ENCODE peak calls at places on chromosome 6, in four cellular contexts. Y, G, I and S are unnamed samples.

GRCh38 chr6:43900560-43901329 is 130.7 kb downstream of the VEGFA start:
- DNase-seq in I (no peak), Y (no peak), G (no peak), S (no peak)

GRCh38 chr6:97068211-97068610 is 143.7 kb downstream of the KLHL32 start:
- DNase-seq in Y (no peak), I (no peak), G (no peak), S (no peak)

GRCh38 chr6:16585805-16586204 is 175.5 kb downstream of the ATXN1 start:
- DNase-seq in G (no peak), I (no peak), Y (no peak), S (no peak)

GRCh38 chr6:163416640-163417253 is 2.2 kb downstream of the QKI start:
- DNase-seq in Y (no peak), I (peak), G (no peak), S (no peak)

GRCh38 chr6:12640438-12640837 is 76.1 kb upstream of the PHACTR1 start:
- DNase-seq in I (no peak), G (no peak), Y (no peak), S (no peak)

GRCh38 chr6:34953084-34954025 is 64.3 kb downstream of the ANKS1A start:
- DNase-seq in I (no peak), Y (no peak), G (peak), S (no peak)

GRCh38 chr6:44009425-44010321 is 117.6 kb downstream of the MRPL14 start:
- DNase-seq in I (peak), G (no peak), Y (no peak), S (no peak)

GRCh38 chr6:43435682-43436437 is 8.5 kb downstream of the ABCC10 start:
- DNase-seq in I (no peak), Y (no peak), G (no peak), S (peak)

GRCh38 chr6:44788387-44788981 is 401.0 kb downstream of the CDC5L start:
- DNase-seq in I (no peak), Y (no peak), G (no peak), S (no peak)

GRCh38 chr6:95117236-95117635 is 460.1 kb upstream of the MANEA start:
- DNase-seq in Y (no peak), G (no peak), I (no peak), S (no peak)

GRCh38 chr6:32973934-32974333 is 5.5 kb downstream of the BRD2 start:
- DNase-seq in G (no peak), I (no peak), Y (no peak), S (no peak)